ENCODE peak calls at places on chromosomes 7 and 10, in four cellular contexts. N is HCT116, J is GM12878, H is K562. D is an unnamed sample.

GRCh38 chr7:134046594-134047128 is 80.5 kb upstream of the LRGUK start:
- DNase-seq in N (no peak), J (no peak), H (no peak), D (no peak)

GRCh38 chr10:117175215-117175900 is 21.9 kb upstream of the KCNK18 start:
- DNase-seq in N (no peak), J (no peak), H (no peak), D (no peak)

GRCh38 chr7:103727982-103728610 is 261.4 kb downstream of the RELN start:
- DNase-seq in N (no peak), J (no peak), H (no peak), D (no peak)

GRCh38 chr7:101537935-101538595 is 91.0 kb downstream of the MYL10 start:
- DNase-seq in N (no peak), J (no peak), H (no peak), D (no peak)

GRCh38 chr10:92714152-92714836 is 24.5 kb downstream of the HHEX start:
- DNase-seq in N (no peak), J (no peak), H (no peak), D (no peak)

GRCh38 chr7:11665381-11665780 is 166.6 kb downstream of the THSD7A start:
- DNase-seq in N (no peak), J (no peak), H (no peak), D (no peak)

GRCh38 chr7:41877118-41877517 is 174.2 kb upstream of the INHBA start:
- DNase-seq in N (no peak), J (no peak), H (no peak), D (no peak)

GRCh38 chr7:12130664-12131063 is 80.4 kb upstream of the TMEM106B start:
- DNase-seq in N (no peak), J (no peak), H (no peak), D (peak; percentile 14)

GRCh38 chr7:28474267-28474618 is 61.9 kb downstream of the CREB5 start:
- DNase-seq in N (no peak), J (no peak), H (no peak), D (no peak)

GRCh38 chr7:128738570-128739047 is 550 bp upstream of the CALU start:
- DNase-seq in N (no peak), J (no peak), H (no peak), D (no peak)

GRCh38 chr7:26507375-26508068 is 215.9 kb downstream of the SNX10 start:
- DNase-seq in N (no peak), J (no peak), H (no peak), D (no peak)

GRCh38 chr10:44070282-44070681 is 314.6 kb downstream of the CXCL12 start:
- DNase-seq in N (no peak), J (no peak), H (no peak), D (no peak)

GRCh38 chr7:147432068-147432467 is 1158.5 kb upstream of the C7orf33 start:
- DNase-seq in N (no peak), J (no peak), H (no peak), D (peak; percentile 24)

GRCh38 chr10:116989439-116989838 is 15.5 kb downstream of the SHTN1 start:
- DNase-seq in N (no peak), J (no peak), H (no peak), D (no peak)

GRCh38 chr10:4588824-4589223 is 237.2 kb upstream of the AKR1E2 start:
- DNase-seq in N (no peak), J (no peak), H (no peak), D (no peak)

GRCh38 chr7:1844956-1845390 is 174.9 kb downstream of the ELFN1 start:
- DNase-seq in N (no peak), J (no peak), H (no peak), D (no peak)
- TF ChIP-seq JUND in N (no peak), J (no peak), H (no peak), D (no peak)

GRCh38 chr10:113104071-113104470 is 154.0 kb downstream of the TCF7L2 start:
- DNase-seq in N (no peak), J (no peak), H (no peak), D (no peak)
- TF ChIP-seq JUND in N (no peak), J (no peak), H (no peak), D (no peak)

GRCh38 chr7:116226664-116227063 is 16.3 kb downstream of the TES start:
- DNase-seq in N (no peak), J (no peak), H (no peak), D (no peak)
- TF ChIP-seq JUND in N (no peak), J (no peak), H (no peak), D (no peak)

GRCh38 chr10:69838853-69839252 is 37.1 kb downstream of the COL13A1 start:
- DNase-seq in N (no peak), J (no peak), H (no peak), D (no peak)
- TF ChIP-seq JUND in N (no peak), J (no peak), H (no peak), D (no peak)

DNA sequence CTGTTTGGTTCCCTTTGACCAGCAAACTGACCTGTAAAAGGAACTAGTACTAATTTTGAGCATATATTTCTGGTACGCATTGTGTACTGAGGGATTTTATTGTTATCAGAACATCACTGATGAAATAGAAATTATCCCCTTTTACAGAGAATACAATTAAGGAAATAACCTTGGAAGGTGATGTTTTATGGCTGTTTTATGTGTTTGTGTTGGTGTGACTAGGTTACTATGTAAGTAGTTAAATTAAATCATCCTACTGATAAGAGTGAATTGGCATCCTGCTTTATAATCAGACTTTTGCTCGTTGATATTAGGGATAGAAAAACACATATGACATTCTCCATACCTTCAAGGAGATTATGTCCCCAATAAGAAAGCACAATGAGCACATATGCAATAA is 596.6 kb downstream of the SORCS3 start:
- DNase-seq in N (no peak), J (no peak), H (no peak), D (no peak)
- TF ChIP-seq JUND in N (no peak), J (no peak), H (no peak), D (no peak)

GRCh38 chr7:143490719-143491306 is 13.1 kb downstream of the TAS2R41 start:
- DNase-seq in N (no peak), J (no peak), H (peak; percentile 41), D (no peak)
- TF ChIP-seq JUND in N (no peak), J (no peak), H (no peak), D (no peak)

DNA sequence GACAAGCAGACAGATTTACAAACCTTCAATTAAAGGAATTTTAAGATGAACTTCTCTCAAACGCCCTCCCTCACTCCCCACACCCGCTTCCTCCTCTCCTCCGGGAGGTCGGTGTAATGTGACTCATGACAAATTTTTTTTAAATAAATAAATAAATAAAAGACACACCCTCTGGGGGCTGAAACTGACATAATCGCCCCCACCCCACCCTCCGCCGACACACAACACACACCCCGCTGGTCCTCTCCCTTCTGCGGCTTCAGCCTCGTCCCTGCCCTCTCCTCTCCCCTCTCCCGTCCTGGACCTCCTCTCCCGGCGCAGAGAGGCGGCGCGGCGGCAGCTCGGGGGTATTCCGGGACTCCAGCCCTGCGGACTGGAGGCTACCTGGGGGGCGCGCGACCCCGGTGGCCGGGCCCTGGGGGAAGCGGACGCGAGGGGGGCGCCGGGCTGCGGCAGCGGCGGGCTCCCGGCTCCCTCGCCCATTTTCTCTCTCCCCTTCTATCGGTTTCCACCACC is 674 bp downstream of the ABI1 start:
- DNase-seq in N (no peak), J (no peak), H (peak; percentile 54), D (no peak)
- TF ChIP-seq JUND in N (no peak), J (no peak), H (no peak), D (no peak)

DNA sequence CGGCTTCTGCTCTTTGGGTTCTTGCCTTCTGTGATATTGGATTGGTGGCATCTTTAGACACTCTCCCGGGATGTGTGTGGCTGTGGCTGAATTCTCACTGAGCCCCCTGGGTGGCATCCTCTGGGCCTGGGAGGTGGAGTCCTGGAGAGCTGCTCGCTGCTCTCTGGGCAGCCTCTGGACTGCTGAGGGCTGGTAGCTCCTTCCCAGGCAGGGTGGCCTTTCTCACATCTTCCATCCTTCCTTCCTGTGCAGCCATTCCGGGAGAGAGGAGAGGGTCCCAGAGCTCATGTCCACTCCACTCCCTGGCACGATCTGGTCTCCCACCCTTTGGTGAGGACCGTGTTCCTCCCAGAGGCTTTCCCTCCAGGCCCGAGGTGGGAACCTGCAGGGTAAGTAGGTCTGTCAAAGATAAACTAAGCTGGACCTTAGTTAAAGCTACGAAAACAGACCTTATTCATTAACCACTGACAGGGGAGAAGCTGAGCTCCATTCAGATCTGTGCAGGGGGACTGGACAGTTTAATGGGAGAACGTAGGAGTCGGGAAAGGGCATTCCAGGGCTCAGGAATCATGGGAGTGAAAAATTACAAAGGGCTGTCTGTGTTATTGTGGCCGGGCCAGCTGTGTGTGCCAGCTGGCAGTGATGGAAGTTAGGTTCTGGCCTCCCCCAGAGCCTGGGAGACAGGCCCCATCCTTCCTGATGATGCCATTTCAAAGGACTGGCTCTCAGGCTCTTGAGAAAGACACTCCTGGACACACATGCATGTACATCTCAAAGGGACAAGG is 8.7 kb downstream of the ATP6V0E2 start:
- DNase-seq in N (no peak), J (no peak), H (no peak), D (no peak)
- TF ChIP-seq JUND in N (no peak), J (no peak), H (no peak), D (no peak)